ENCODE peak calls at places on chromosomes 13 and 19, in nine cellular contexts. One of them, this sample, is unnamed.

GRCh38 chr13:30339721-30340366 is 32.5 kb upstream of the KATNAL1 start:
- DNase-seq in C1 segment of cervical spinal cord: no peak
- DNase-seq in activated naive CD4-positive, alpha-beta T cell treated with anti-CD3 and anti-CD28 coated beads, Interleukin-2, amount 10 ng/mL, durations not matched to agents 7 days and 5 days: no peak
- DNase-seq in OCI-LY7: no peak
- DNase-seq in astrocyte of the hippocampus: no peak
- DNase-seq in NCI-H2081 treated with DMSO at 0.1 percent for 48 hours: no peak
- DNase-seq in NCI-H510A treated with DMSO at 0.1 percent for 48 hours: no peak
- DNase-seq in stimulated activated CD8-positive, alpha-beta memory T cell treated with anti-CD3 and anti-CD28 coated beads, Interleukin-4, amount 100 ng/mL, for 4 hours: no peak
- DNase-seq in mesothelial cell of epicardium: no peak
- DNase-seq in this sample: no peak

GRCh38 chr13:93284056-93284455 is 57.4 kb downstream of the GPC6 start:
- DNase-seq in C1 segment of cervical spinal cord: no peak
- DNase-seq in activated naive CD4-positive, alpha-beta T cell treated with anti-CD3 and anti-CD28 coated beads, Interleukin-2, amount 10 ng/mL, durations not matched to agents 7 days and 5 days: no peak
- DNase-seq in OCI-LY7: no peak
- DNase-seq in astrocyte of the hippocampus: no peak
- DNase-seq in NCI-H2081 treated with DMSO at 0.1 percent for 48 hours: no peak
- DNase-seq in NCI-H510A treated with DMSO at 0.1 percent for 48 hours: no peak
- DNase-seq in stimulated activated CD8-positive, alpha-beta memory T cell treated with anti-CD3 and anti-CD28 coated beads, Interleukin-4, amount 100 ng/mL, for 4 hours: no peak
- DNase-seq in mesothelial cell of epicardium: no peak
- DNase-seq in this sample: no peak

GRCh38 chr19:50777830-50778303 is 7.6 kb downstream of the GPR32 start:
- DNase-seq in C1 segment of cervical spinal cord: no peak
- DNase-seq in activated naive CD4-positive, alpha-beta T cell treated with anti-CD3 and anti-CD28 coated beads, Interleukin-2, amount 10 ng/mL, durations not matched to agents 7 days and 5 days: no peak
- DNase-seq in OCI-LY7: no peak
- DNase-seq in astrocyte of the hippocampus: peak; percentile 71
- DNase-seq in NCI-H2081 treated with DMSO at 0.1 percent for 48 hours: no peak
- DNase-seq in NCI-H510A treated with DMSO at 0.1 percent for 48 hours: no peak
- DNase-seq in stimulated activated CD8-positive, alpha-beta memory T cell treated with anti-CD3 and anti-CD28 coated beads, Interleukin-4, amount 100 ng/mL, for 4 hours: no peak
- DNase-seq in mesothelial cell of epicardium: no peak
- DNase-seq in this sample: no peak

GRCh38 chr19:52230685-52231084 is 38.7 kb upstream of the ZNF766 start:
- DNase-seq in C1 segment of cervical spinal cord: no peak
- DNase-seq in activated naive CD4-positive, alpha-beta T cell treated with anti-CD3 and anti-CD28 coated beads, Interleukin-2, amount 10 ng/mL, durations not matched to agents 7 days and 5 days: no peak
- DNase-seq in OCI-LY7: no peak
- DNase-seq in astrocyte of the hippocampus: no peak
- DNase-seq in NCI-H2081 treated with DMSO at 0.1 percent for 48 hours: no peak
- DNase-seq in NCI-H510A treated with DMSO at 0.1 percent for 48 hours: no peak
- DNase-seq in stimulated activated CD8-positive, alpha-beta memory T cell treated with anti-CD3 and anti-CD28 coated beads, Interleukin-4, amount 100 ng/mL, for 4 hours: no peak
- DNase-seq in mesothelial cell of epicardium: no peak
- DNase-seq in this sample: no peak

GRCh38 chr19:42529248-42529764 is 1.0 kb upstream of the CEACAM1 start:
- DNase-seq in C1 segment of cervical spinal cord: no peak
- DNase-seq in activated naive CD4-positive, alpha-beta T cell treated with anti-CD3 and anti-CD28 coated beads, Interleukin-2, amount 10 ng/mL, durations not matched to agents 7 days and 5 days: peak; percentile 77
- DNase-seq in OCI-LY7: peak; percentile 84
- DNase-seq in astrocyte of the hippocampus: peak; percentile 76
- DNase-seq in NCI-H2081 treated with DMSO at 0.1 percent for 48 hours: no peak
- DNase-seq in NCI-H510A treated with DMSO at 0.1 percent for 48 hours: no peak
- DNase-seq in stimulated activated CD8-positive, alpha-beta memory T cell treated with anti-CD3 and anti-CD28 coated beads, Interleukin-4, amount 100 ng/mL, for 4 hours: peak; percentile 20
- DNase-seq in mesothelial cell of epicardium: peak; percentile 69
- DNase-seq in this sample: no peak

GRCh38 chr13:34627905-34628682 is 314.0 kb upstream of the NBEA start:
- DNase-seq in C1 segment of cervical spinal cord: no peak
- DNase-seq in activated naive CD4-positive, alpha-beta T cell treated with anti-CD3 and anti-CD28 coated beads, Interleukin-2, amount 10 ng/mL, durations not matched to agents 7 days and 5 days: no peak
- DNase-seq in OCI-LY7: no peak
- DNase-seq in astrocyte of the hippocampus: no peak
- DNase-seq in NCI-H2081 treated with DMSO at 0.1 percent for 48 hours: no peak
- DNase-seq in NCI-H510A treated with DMSO at 0.1 percent for 48 hours: peak; percentile 19
- DNase-seq in stimulated activated CD8-positive, alpha-beta memory T cell treated with anti-CD3 and anti-CD28 coated beads, Interleukin-4, amount 100 ng/mL, for 4 hours: no peak
- DNase-seq in mesothelial cell of epicardium: no peak
- DNase-seq in this sample: no peak

GRCh38 chr19:1665565-1666047 is 13.2 kb upstream of the TCF3 start:
- DNase-seq in C1 segment of cervical spinal cord: no peak
- DNase-seq in activated naive CD4-positive, alpha-beta T cell treated with anti-CD3 and anti-CD28 coated beads, Interleukin-2, amount 10 ng/mL, durations not matched to agents 7 days and 5 days: no peak
- DNase-seq in OCI-LY7: peak; percentile 80
- DNase-seq in astrocyte of the hippocampus: no peak
- DNase-seq in NCI-H2081 treated with DMSO at 0.1 percent for 48 hours: no peak
- DNase-seq in NCI-H510A treated with DMSO at 0.1 percent for 48 hours: no peak
- DNase-seq in stimulated activated CD8-positive, alpha-beta memory T cell treated with anti-CD3 and anti-CD28 coated beads, Interleukin-4, amount 100 ng/mL, for 4 hours: no peak
- DNase-seq in mesothelial cell of epicardium: no peak
- DNase-seq in this sample: no peak

GRCh38 chr19:48413879-48414623 is 20.6 kb downstream of the GRIN2D start:
- DNase-seq in C1 segment of cervical spinal cord: no peak
- DNase-seq in activated naive CD4-positive, alpha-beta T cell treated with anti-CD3 and anti-CD28 coated beads, Interleukin-2, amount 10 ng/mL, durations not matched to agents 7 days and 5 days: no peak
- DNase-seq in OCI-LY7: no peak
- DNase-seq in astrocyte of the hippocampus: no peak
- DNase-seq in NCI-H2081 treated with DMSO at 0.1 percent for 48 hours: no peak
- DNase-seq in NCI-H510A treated with DMSO at 0.1 percent for 48 hours: no peak
- DNase-seq in stimulated activated CD8-positive, alpha-beta memory T cell treated with anti-CD3 and anti-CD28 coated beads, Interleukin-4, amount 100 ng/mL, for 4 hours: no peak
- DNase-seq in mesothelial cell of epicardium: no peak
- DNase-seq in this sample: no peak

GRCh38 chr19:49441210-49441959 is at the start of gene SLC17A7:
- DNase-seq in C1 segment of cervical spinal cord: no peak
- DNase-seq in activated naive CD4-positive, alpha-beta T cell treated with anti-CD3 and anti-CD28 coated beads, Interleukin-2, amount 10 ng/mL, durations not matched to agents 7 days and 5 days: peak; percentile 68
- DNase-seq in OCI-LY7: peak; percentile 45
- DNase-seq in astrocyte of the hippocampus: no peak
- DNase-seq in NCI-H2081 treated with DMSO at 0.1 percent for 48 hours: no peak
- DNase-seq in NCI-H510A treated with DMSO at 0.1 percent for 48 hours: no peak
- DNase-seq in stimulated activated CD8-positive, alpha-beta memory T cell treated with anti-CD3 and anti-CD28 coated beads, Interleukin-4, amount 100 ng/mL, for 4 hours: no peak
- DNase-seq in mesothelial cell of epicardium: no peak
- DNase-seq in this sample: no peak

GRCh38 chr13:93637852-93638251 is 411.2 kb downstream of the GPC6 start:
- DNase-seq in C1 segment of cervical spinal cord: no peak
- DNase-seq in activated naive CD4-positive, alpha-beta T cell treated with anti-CD3 and anti-CD28 coated beads, Interleukin-2, amount 10 ng/mL, durations not matched to agents 7 days and 5 days: no peak
- DNase-seq in OCI-LY7: no peak
- DNase-seq in astrocyte of the hippocampus: no peak
- DNase-seq in NCI-H2081 treated with DMSO at 0.1 percent for 48 hours: no peak
- DNase-seq in NCI-H510A treated with DMSO at 0.1 percent for 48 hours: no peak
- DNase-seq in stimulated activated CD8-positive, alpha-beta memory T cell treated with anti-CD3 and anti-CD28 coated beads, Interleukin-4, amount 100 ng/mL, for 4 hours: no peak
- DNase-seq in mesothelial cell of epicardium: no peak
- DNase-seq in this sample: no peak

GRCh38 chr19:29630661-29631060 is 24.6 kb downstream of the POP4 start:
- DNase-seq in C1 segment of cervical spinal cord: no peak
- DNase-seq in activated naive CD4-positive, alpha-beta T cell treated with anti-CD3 and anti-CD28 coated beads, Interleukin-2, amount 10 ng/mL, durations not matched to agents 7 days and 5 days: no peak
- DNase-seq in OCI-LY7: no peak
- DNase-seq in astrocyte of the hippocampus: no peak
- DNase-seq in NCI-H2081 treated with DMSO at 0.1 percent for 48 hours: no peak
- DNase-seq in NCI-H510A treated with DMSO at 0.1 percent for 48 hours: no peak
- DNase-seq in stimulated activated CD8-positive, alpha-beta memory T cell treated with anti-CD3 and anti-CD28 coated beads, Interleukin-4, amount 100 ng/mL, for 4 hours: no peak
- DNase-seq in mesothelial cell of epicardium: no peak
- DNase-seq in this sample: no peak

GRCh38 chr13:34103854-34104253 is 285.9 kb downstream of the RFC3 start:
- DNase-seq in C1 segment of cervical spinal cord: no peak
- DNase-seq in activated naive CD4-positive, alpha-beta T cell treated with anti-CD3 and anti-CD28 coated beads, Interleukin-2, amount 10 ng/mL, durations not matched to agents 7 days and 5 days: no peak
- DNase-seq in OCI-LY7: no peak
- DNase-seq in astrocyte of the hippocampus: no peak
- DNase-seq in NCI-H2081 treated with DMSO at 0.1 percent for 48 hours: no peak
- DNase-seq in NCI-H510A treated with DMSO at 0.1 percent for 48 hours: no peak
- DNase-seq in stimulated activated CD8-positive, alpha-beta memory T cell treated with anti-CD3 and anti-CD28 coated beads, Interleukin-4, amount 100 ng/mL, for 4 hours: no peak
- DNase-seq in mesothelial cell of epicardium: no peak
- DNase-seq in this sample: no peak